ENCODE peak calls at places on chromosomes 7 and 10, in eight cellular contexts. S is dermis blood vessel endothelial cell, N is heart left ventricle, T is GM04503, L is colonic mucosa, K is heart right ventricle, Z is GOT3, W is thyroid gland. X is an unnamed sample.

GRCh38 chr7:48389977-48390376 is 218.7 kb downstream of the ABCA13 start:
- DNase-seq in T (peak; percentile 3), Z (no peak), K (no peak), W (no peak), N (no peak), S (no peak), L (no peak), X (peak; percentile 6)

GRCh38 chr7:159033956-159034938 is 110.4 kb downstream of the VIPR2 start:
- DNase-seq in Z (no peak), W (no peak), T (no peak), S (no peak), N (peak; percentile 12), K (no peak), L (peak; percentile 11), X (no peak)

GRCh38 chr10:78147202-78147601 is 113.5 kb downstream of the RPS24 start:
- DNase-seq in S (no peak), L (no peak), T (no peak), K (no peak), N (no peak), W (no peak), Z (no peak), X (no peak)

GRCh38 chr7:55473935-55474334 is 98.4 kb downstream of the VOPP1 start:
- DNase-seq in W (no peak), Z (no peak), L (no peak), T (no peak), S (no peak), N (no peak), K (no peak), X (no peak)

GRCh38 chr7:91657386-91658120 is 222.9 kb downstream of the MTERF1 start:
- DNase-seq in N (no peak), K (no peak), L (no peak), W (no peak), T (peak; percentile 64), S (no peak), Z (no peak), X (peak; percentile 70)

GRCh38 chr10:70815504-70816219 is at the start of gene SGPL1:
- DNase-seq in K (peak; percentile 83), N (peak; percentile 88), W (peak; percentile 87), Z (peak; percentile 57), S (peak; percentile 87), T (no peak), L (peak; percentile 91), X (peak; percentile 94)

GRCh38 chr7:112159346-112159745 is 46.9 kb downstream of the DOCK4 start:
- DNase-seq in K (no peak), Z (no peak), W (no peak), L (no peak), T (no peak), N (no peak), S (no peak), X (no peak)

GRCh38 chr10:79403441-79404230 is 41.8 kb downstream of the ZCCHC24 start:
- DNase-seq in K (peak; percentile 73), W (peak; percentile 75), L (no peak), Z (no peak), N (peak; percentile 78), S (peak; percentile 44), T (no peak), X (peak; percentile 40)

GRCh38 chr10:46523119-46523880 is 33.2 kb downstream of the GPRIN2 start:
- DNase-seq in S (no peak), W (peak; percentile 53), N (no peak), T (no peak), Z (no peak), K (no peak), L (peak; percentile 87), X (no peak)

GRCh38 chr7:156157409-156158012 is 345.2 kb upstream of the SHH start:
- DNase-seq in Z (no peak), W (no peak), K (no peak), L (no peak), T (no peak), S (no peak), N (no peak), X (no peak)

GRCh38 chr10:9060314-9060713 is 1005.8 kb downstream of the GATA3 start:
- DNase-seq in Z (no peak), K (no peak), S (no peak), T (no peak), L (no peak), W (no peak), N (no peak), X (no peak)

GRCh38 chr10:89921422-89921821 is 220.0 kb downstream of the KIF20B start:
- DNase-seq in W (no peak), T (no peak), S (no peak), L (no peak), K (no peak), N (no peak), Z (no peak), X (no peak)

GRCh38 chr10:20142311-20142710 is 326.1 kb downstream of the PLXDC2 start:
- DNase-seq in W (no peak), S (no peak), Z (no peak), T (no peak), K (no peak), L (no peak), N (no peak), X (no peak)

GRCh38 chr7:7970113-7970619 is 1.6 kb downstream of the GLCCI1 start:
- DNase-seq in L (no peak), N (no peak), Z (no peak), W (peak; percentile 40), T (no peak), K (no peak), S (no peak), X (no peak)

GRCh38 chr10:44010873-44011602 is 362.4 kb upstream of the ZNF32 start:
- DNase-seq in Z (no peak), S (peak; percentile 90), K (peak; percentile 39), W (no peak), T (no peak), L (no peak), N (no peak), X (no peak)

GRCh38 chr7:85719981-85720963 is 533.4 kb upstream of the SEMA3D start:
- DNase-seq in T (peak; percentile 23), W (no peak), K (no peak), L (no peak), N (no peak), S (no peak), Z (no peak), X (peak; percentile 74)

GRCh38 chr10:120607710-120608703 is 151.0 kb downstream of the PLPP4 start:
- DNase-seq in Z (no peak), L (no peak), T (no peak), K (no peak), S (no peak), W (no peak), N (no peak), X (no peak)

GRCh38 chr7:101667399-101667798 is 38.3 kb upstream of the MYL10 start:
- DNase-seq in L (no peak), K (no peak), Z (no peak), N (no peak), T (no peak), W (no peak), S (no peak), X (no peak)

GRCh38 chr10:71334228-71334791 is 15.3 kb downstream of the SLC29A3 start:
- DNase-seq in S (no peak), N (no peak), T (no peak), K (no peak), Z (no peak), L (no peak), W (no peak), X (no peak)

GRCh38 chr7:56287429-56288138 is 171.4 kb upstream of the NUPR2 start:
- DNase-seq in W (peak; percentile 84), N (peak; percentile 25), T (no peak), S (no peak), K (peak; percentile 5), Z (no peak), L (no peak), X (no peak)

GRCh38 chr10:22599048-22599561 is 115.3 kb downstream of the PIP4K2A start:
- DNase-seq in K (no peak), Z (no peak), W (no peak), T (peak; percentile 47), S (peak; percentile 41), L (no peak), N (no peak), X (peak; percentile 45)

GRCh38 chr7:133691727-133692450 is 435.3 kb upstream of the LRGUK start:
- DNase-seq in W (no peak), K (no peak), N (no peak), L (no peak), Z (no peak), S (no peak), T (peak; percentile 42), X (no peak)